ENCODE peak calls at places on chromosomes 4 and X, in six cellular contexts. M, P, D, H, F and I are unnamed samples.

GRCh38 chr4:88138561-88138960 is 19.9 kb downstream of the ABCG2 start:
- DNase-seq in M (no peak), P (peak), D (peak), H (no peak), F (no peak), I (no peak)

GRCh38 chr4:37486134-37486533 is 200.0 kb downstream of the RELL1 start:
- DNase-seq in M (no peak), P (no peak), D (no peak), H (no peak), F (no peak), I (no peak)

GRCh38 chr4:1575418-1576199 is 108.5 kb downstream of the FAM53A start:
- DNase-seq in M (no peak), P (no peak), D (no peak), H (no peak), F (no peak), I (peak)

GRCh38 chr4:61992351-61992750 is 792.2 kb downstream of the ADGRL3 start:
- DNase-seq in M (no peak), P (no peak), D (no peak), H (no peak), F (no peak), I (no peak)

GRCh38 chr4:139768913-139769312 is 103.3 kb downstream of the MGST2 start:
- DNase-seq in M (no peak), P (no peak), D (peak), H (peak), F (no peak), I (no peak)

GRCh38 chrX:148940411-148940996 is 440.1 kb downstream of the AFF2 start:
- DNase-seq in M (no peak), P (no peak), D (no peak), H (no peak), F (no peak), I (no peak)

GRCh38 chrX:10158279-10158939 is 1.6 kb downstream of the CLCN4 start:
- DNase-seq in M (no peak), P (no peak), D (no peak), H (no peak), F (no peak), I (no peak)

GRCh38 chrX:108397627-108398392 is 40.4 kb downstream of the COL4A6 start:
- DNase-seq in M (no peak), P (peak), D (peak), H (no peak), F (no peak), I (no peak)

GRCh38 chrX:48800574-48801280 is 1.1 kb upstream of the HDAC6 start:
- DNase-seq in M (no peak), P (no peak), D (no peak), H (no peak), F (peak), I (no peak)

GRCh38 chr4:29311231-29311630 is 1408.9 kb upstream of the PCDH7 start:
- DNase-seq in M (no peak), P (peak), D (peak), H (no peak), F (no peak), I (no peak)

GRCh38 chr4:6032249-6033244 is 14.3 kb upstream of the C4orf50 start:
- DNase-seq in M (no peak), P (no peak), D (no peak), H (peak), F (no peak), I (no peak)

GRCh38 chr4:3291969-3292570 is 751 bp upstream of the RGS12 start:
- DNase-seq in M (peak), P (peak), D (peak), H (peak), F (no peak), I (peak)

GRCh38 chr4:109818268-109818667 is 2.7 kb downstream of the GAR1 start:
- DNase-seq in M (no peak), P (no peak), D (no peak), H (no peak), F (no peak), I (no peak)

GRCh38 chrX:39542316-39542715 is 555.4 kb downstream of the BCOR start:
- DNase-seq in M (no peak), P (no peak), D (no peak), H (no peak), F (no peak), I (no peak)

GRCh38 chr4:39976945-39977488 is 694 bp downstream of the PDS5A start:
- DNase-seq in M (no peak), P (peak), D (no peak), H (peak), F (peak), I (peak)

GRCh38 chr4:37662861-37663390 is 23.2 kb downstream of the RELL1 start:
- DNase-seq in M (no peak), P (no peak), D (no peak), H (peak), F (no peak), I (no peak)

GRCh38 chrX:110407910-110408545 is 49.4 kb downstream of the RTL9 start:
- DNase-seq in M (peak), P (peak), D (peak), H (peak), F (peak), I (no peak)

GRCh38 chr4:62661821-62662220 is 1461.7 kb downstream of the ADGRL3 start:
- DNase-seq in M (no peak), P (no peak), D (no peak), H (no peak), F (no peak), I (no peak)

GRCh38 chr4:134862116-134862515 is 660.5 kb upstream of the PABPC4L start:
- DNase-seq in M (no peak), P (peak), D (peak), H (no peak), F (no peak), I (no peak)

GRCh38 chr4:168796362-168797106 is 213.5 kb downstream of the CBR4 start:
- DNase-seq in M (peak), P (no peak), D (peak), H (peak), F (no peak), I (no peak)

GRCh38 chr4:106080376-106080775 is 185.1 kb downstream of the NPNT start:
- DNase-seq in M (no peak), P (no peak), D (no peak), H (no peak), F (no peak), I (no peak)

GRCh38 chr4:11512861-11513260 is 84.2 kb upstream of the HS3ST1 start:
- DNase-seq in M (no peak), P (peak), D (no peak), H (no peak), F (no peak), I (no peak)

GRCh38 chr4:165217325-165217724 is 10.0 kb downstream of the KLHL2 start:
- DNase-seq in M (no peak), P (no peak), D (no peak), H (no peak), F (no peak), I (no peak)

GRCh38 chr4:16942491-16942890 is 44.0 kb upstream of the LDB2 start:
- DNase-seq in M (no peak), P (no peak), D (no peak), H (no peak), F (no peak), I (no peak)

GRCh38 chr4:5366421-5366820 is 315.1 kb downstream of the STK32B start:
- DNase-seq in M (no peak), P (peak), D (peak), H (no peak), F (no peak), I (no peak)

GRCh38 chr4:24969486-24969885 is 56.6 kb upstream of the CCDC149 start:
- DNase-seq in M (no peak), P (no peak), D (no peak), H (no peak), F (no peak), I (no peak)

GRCh38 chrX:71941145-71941544 is 30.5 kb downstream of the NHSL2 start:
- DNase-seq in M (no peak), P (peak), D (no peak), H (no peak), F (no peak), I (no peak)

GRCh38 chr4:128355301-128355700 is 67.7 kb upstream of the PGRMC2 start:
- DNase-seq in M (no peak), P (no peak), D (no peak), H (peak), F (no peak), I (no peak)

GRCh38 chr4:141905751-141906150 is 269.4 kb downstream of the IL15 start:
- DNase-seq in M (no peak), P (peak), D (peak), H (peak), F (no peak), I (no peak)

GRCh38 chr4:2070421-2071251 is 11.5 kb downstream of the NAT8L start:
- DNase-seq in M (no peak), P (no peak), D (no peak), H (no peak), F (no peak), I (peak)

GRCh38 chrX:2242980-2243379 is 257.8 kb downstream of the DHRSX start:
- DNase-seq in M (no peak), P (no peak), D (no peak), H (no peak), F (no peak), I (no peak)

GRCh38 chr4:53586121-53586816 is 5.0 kb downstream of the LNX1 start:
- DNase-seq in M (no peak), P (peak), D (peak), H (no peak), F (no peak), I (no peak)

GRCh38 chr4:108849611-108850406 is 87.0 kb upstream of the ETNPPL start:
- DNase-seq in M (no peak), P (peak), D (peak), H (no peak), F (peak), I (no peak)

GRCh38 chr4:48578132-48578964 is 88.3 kb downstream of the ZAR1 start:
- DNase-seq in M (peak), P (peak), D (peak), H (peak), F (peak), I (no peak)

GRCh38 chr4:111453216-111453615 is 692.0 kb upstream of the FAM241A start:
- DNase-seq in M (no peak), P (no peak), D (no peak), H (no peak), F (no peak), I (no peak)

GRCh38 chr4:129926936-129927335 is 831.0 kb downstream of the C4orf33 start:
- DNase-seq in M (no peak), P (peak), D (peak), H (peak), F (peak), I (no peak)

GRCh38 chr4:55549888-55550287 is 3.2 kb upstream of the CLOCK start:
- DNase-seq in M (peak), P (peak), D (peak), H (peak), F (no peak), I (no peak)

GRCh38 chrX:18920079-18920478 is 63.8 kb downstream of the PHKA2 start:
- DNase-seq in M (no peak), P (no peak), D (no peak), H (no peak), F (no peak), I (no peak)